ENCODE peak calls at places on chromosomes 4 and X, in ten cellular contexts. Z is foreskin fibroblast; F is stimulated activated CD8-positive, alpha-beta memory T cell treated with anti-CD3 and anti-CD28 coated beads, Interleukin-2, amount 100 ng/mL, for 1 hour; T is lower lobe of right lung; D is lung; G is colonic mucosa; W is caudate nucleus; M is right atrium auricular region; X is left cardiac atrium; H is H7. U is an unnamed sample.
A peak's percentile ranks its signal among the peaks of the same experiment; 100 is the strongest.

GRCh38 chr4:17066972-17067371 is 168.5 kb upstream of the LDB2 start:
- DNase-seq in M (no peak), Z (peak; percentile 88), H (no peak), T (no peak), X (no peak), F (no peak), G (no peak), W (no peak), D (no peak), U (no peak)

GRCh38 chr4:89316931-89317366 is 9.3 kb upstream of the GPRIN3 start:
- DNase-seq in D (no peak), X (no peak), H (no peak), G (no peak), M (no peak), W (no peak), F (no peak), Z (peak; percentile 29), T (no peak), U (no peak)

GRCh38 chr4:154908168-154908567 is 127.1 kb downstream of the RBM46 start:
- DNase-seq in Z (no peak), X (no peak), D (no peak), M (no peak), W (no peak), T (no peak), G (no peak), F (no peak), H (no peak), U (no peak)

GRCh38 chrX:39451061-39451460 is 646.7 kb downstream of the BCOR start:
- DNase-seq in X (no peak), Z (no peak), D (no peak), M (no peak), T (no peak), F (no peak), H (no peak), W (no peak), G (no peak), U (no peak)

GRCh38 chr4:112361181-112361791 is 64.1 kb downstream of the ALPK1 start:
- DNase-seq in M (no peak), T (no peak), X (no peak), H (peak; percentile 59), F (no peak), W (no peak), Z (peak; percentile 18), G (no peak), D (no peak), U (no peak)

GRCh38 chr4:69054578-69055200 is 41.6 kb upstream of the UGT2B7 start:
- DNase-seq in F (no peak), W (no peak), X (no peak), D (no peak), Z (no peak), M (no peak), G (no peak), H (no peak), T (no peak), U (no peak)

GRCh38 chr4:168109527-168109926 is 17.2 kb downstream of the ANXA10 start:
- DNase-seq in X (no peak), W (no peak), M (no peak), H (no peak), G (no peak), D (no peak), T (no peak), Z (no peak), F (no peak), U (no peak)

GRCh38 chr4:156293657-156294297 is 340.1 kb upstream of the CTSO start:
- DNase-seq in H (no peak), T (no peak), X (no peak), G (no peak), Z (peak; percentile 73), F (no peak), W (no peak), D (no peak), M (no peak), U (no peak)

GRCh38 chr4:6349896-6350295 is 80.2 kb downstream of the WFS1 start:
- DNase-seq in F (no peak), G (no peak), H (no peak), M (no peak), D (no peak), T (no peak), X (no peak), Z (no peak), W (no peak), U (no peak)

GRCh38 chr4:48184891-48185290 is 50.8 kb upstream of the TXK start:
- DNase-seq in T (no peak), D (no peak), F (no peak), X (no peak), Z (no peak), H (no peak), G (no peak), M (no peak), W (no peak), U (no peak)

GRCh38 chrX:133985164-133986007 is at the start of gene GPC3:
- DNase-seq in M (no peak), D (no peak), G (peak; percentile 32), X (peak; percentile 48), H (peak; percentile 93), F (no peak), Z (no peak), T (peak; percentile 41), W (no peak), U (peak; percentile 19)

GRCh38 chr4:31461425-31461824 is 741.3 kb downstream of the PCDH7 start:
- DNase-seq in X (no peak), F (no peak), D (no peak), G (no peak), W (no peak), Z (no peak), M (no peak), T (no peak), H (no peak), U (no peak)

GRCh38 chrX:3592184-3592583 is 121.3 kb downstream of the PRKX start:
- DNase-seq in M (no peak), G (no peak), T (no peak), W (no peak), H (peak; percentile 62), Z (no peak), D (no peak), F (no peak), X (no peak), U (no peak)

GRCh38 chr4:24659241-24659961 is 75.0 kb upstream of the DHX15 start:
- DNase-seq in T (no peak), G (peak; percentile 41), F (no peak), Z (no peak), D (no peak), H (no peak), X (no peak), W (peak; percentile 36), M (no peak), U (no peak)

GRCh38 chr4:75542824-75543223 is 13.0 kb upstream of the ODAPH start:
- DNase-seq in G (no peak), F (no peak), T (no peak), M (no peak), Z (peak; percentile 71), W (no peak), D (no peak), X (no peak), H (no peak), U (no peak)

GRCh38 chr4:177696438-177696966 is 254.3 kb upstream of the AGA start:
- DNase-seq in H (peak; percentile 24), D (no peak), F (no peak), G (no peak), X (no peak), T (no peak), M (no peak), W (no peak), Z (no peak), U (no peak)

GRCh38 chr4:163194593-163194992 is 27.9 kb upstream of the NAF1 start:
- DNase-seq in D (no peak), W (no peak), M (peak; percentile 59), T (no peak), H (no peak), G (no peak), X (no peak), F (no peak), Z (no peak), U (no peak)